ENCODE peak calls at places on chromosomes 4 and X, in nine cellular contexts. Q is SW480; F is CD4-positive, alpha-beta T cell; K is ELR; O is NCI-H1092; P is fibroblast of villous mesenchyme; Z is natural killer cell; I is Peyer's patch; W is stimulated activated effector memory CD8-positive, alpha-beta T cell treated with anti-CD3 and anti-CD28 coated beads, Interleukin-12 subunit alpha, Interleukin-12 subunit beta, amount 100 ng/mL, for 72 hours. J is an unnamed sample.

GRCh38 chr4:88659061-88659889 is 38.4 kb downstream of the NAP1L5 start:
- DNase-seq in Q (peak), K (peak), O (peak), I (peak), Z (no peak), F (no peak), P (peak), W (no peak), J (peak)

GRCh38 chr4:85787133-85787532 is 312.2 kb downstream of the ARHGAP24 start:
- DNase-seq in I (no peak), O (no peak), K (peak), Z (no peak), Q (no peak), W (no peak), F (no peak), P (peak), J (no peak)

GRCh38 chrX:150155396-150156048 is 207.6 kb upstream of the MAMLD1 start:
- DNase-seq in O (no peak), K (peak), F (no peak), P (peak), W (no peak), I (peak), Q (peak), Z (no peak), J (no peak)

GRCh38 chr4:153156263-153156662 is 48.0 kb upstream of the TRIM2 start:
- DNase-seq in I (no peak), W (no peak), Z (no peak), Q (peak), P (no peak), F (no peak), K (peak), O (no peak), J (no peak)

GRCh38 chr4:150297861-150298474 is 219.7 kb downstream of the DCLK2 start:
- DNase-seq in K (peak), Q (peak), W (no peak), Z (no peak), I (peak), O (peak), F (no peak), P (peak), J (peak)

GRCh38 chrX:69046996-69047490 is 118.2 kb downstream of the PJA1 start:
- DNase-seq in O (no peak), F (no peak), W (no peak), P (no peak), K (no peak), I (no peak), Q (no peak), Z (no peak), J (no peak)

GRCh38 chr4:173477016-173477415 is 53.0 kb downstream of the HAND2 start:
- DNase-seq in F (no peak), O (no peak), K (no peak), W (no peak), I (no peak), P (no peak), Q (no peak), Z (no peak), J (no peak)

GRCh38 chr4:45063701-45064100 is 337.3 kb upstream of the GNPDA2 start:
- DNase-seq in K (no peak), Z (no peak), F (no peak), O (no peak), Q (no peak), W (no peak), P (no peak), I (no peak), J (no peak)

GRCh38 chr4:179843370-179843769 is 2399.8 kb upstream of the TENM3 start:
- DNase-seq in O (no peak), Q (no peak), I (no peak), P (no peak), W (no peak), K (peak), Z (no peak), F (no peak), J (no peak)

GRCh38 chr4:80070880-80071620 is 2.0 kb downstream of the ANTXR2 start:
- DNase-seq in K (no peak), I (no peak), Z (no peak), Q (peak), P (peak), F (no peak), O (no peak), W (no peak), J (no peak)

J was measured in trophoblast cell.